ENCODE peak calls at places on chromosomes 11 and 22, in five cellular contexts. W is IMR-90, Y is SK-N-SH, N is GM12878, E is A549. M is an unnamed sample.

GRCh38 chr11:9264381-9265210 is 554 bp downstream of the DENND5A start:
- DNase-seq in W (peak), Y (peak), N (no peak), E (peak), M (no peak)

GRCh38 chr11:60251485-60252207 is 8.7 kb upstream of the MS4A4E start:
- DNase-seq in W (no peak), Y (peak), N (peak), E (no peak), M (peak)

GRCh38 chr11:94297967-94298576 is 6.3 kb upstream of the IZUMO1R start:
- DNase-seq in W (no peak), Y (no peak), N (no peak), E (no peak), M (no peak)

GRCh38 chr22:25447067-25447688 is 117.3 kb upstream of the GRK3 start:
- DNase-seq in W (no peak), Y (no peak), N (no peak), E (no peak), M (peak)

GRCh38 chr11:104148074-104148473 is 15.9 kb downstream of the PDGFD start:
- DNase-seq in W (peak), Y (no peak), N (no peak), E (no peak), M (no peak)

GRCh38 chr11:469684-470667 is 19.9 kb downstream of the PTDSS2 start:
- DNase-seq in W (peak), Y (peak), N (no peak), E (peak), M (no peak)

GRCh38 chr11:103927535-103927934 is 108.9 kb upstream of the DDI1 start:
- DNase-seq in W (peak), Y (peak), N (no peak), E (no peak), M (no peak)

GRCh38 chr11:110147965-110148709 is 54.9 kb downstream of the ZC3H12C start:
- DNase-seq in W (peak), Y (no peak), N (no peak), E (peak), M (no peak)

GRCh38 chr11:114058026-114058706 is 1.3 kb upstream of the ZBTB16 start:
- DNase-seq in W (no peak), Y (no peak), N (no peak), E (no peak), M (no peak)

GRCh38 chr11:45252877-45253276 is 33.3 kb downstream of the SYT13 start:
- DNase-seq in W (no peak), Y (no peak), N (no peak), E (no peak), M (no peak)

GRCh38 chr11:94171693-94172440 is 43.2 kb downstream of the PANX1 start:
- DNase-seq in W (peak), Y (peak), N (no peak), E (peak), M (peak)

GRCh38 chr11:94504689-94505293 is 7.5 kb upstream of the C11orf97 start:
- DNase-seq in W (peak), Y (peak), N (no peak), E (peak), M (peak)

GRCh38 chr11:65611758-65612603 is 2.0 kb downstream of the MAP3K11 start:
- DNase-seq in W (peak), Y (no peak), N (no peak), E (no peak), M (no peak)

GRCh38 chr11:69984457-69985261 is 93.5 kb upstream of the ANO1 start:
- DNase-seq in W (no peak), Y (no peak), N (no peak), E (no peak), M (no peak)

GRCh38 chr11:27933992-27934829 is 173.7 kb downstream of the KIF18A start:
- DNase-seq in W (peak), Y (no peak), N (no peak), E (peak), M (no peak)

GRCh38 chr11:96237759-96238158 is 105.2 kb downstream of the MAML2 start:
- DNase-seq in W (no peak), Y (no peak), N (no peak), E (no peak), M (no peak)

GRCh38 chr11:10542776-10543175 is 1.8 kb upstream of the RNF141 start:
- DNase-seq in W (no peak), Y (no peak), N (no peak), E (no peak), M (no peak)

GRCh38 chr22:23383491-23384450 is 196.3 kb downstream of the IGLL1 start:
- DNase-seq in W (no peak), Y (peak), N (no peak), E (no peak), M (no peak)

GRCh38 chr11:5596611-5597201 is at the start of gene TRIM6:
- DNase-seq in W (peak), Y (no peak), N (no peak), E (peak), M (peak)

GRCh38 chr22:11627798-11628650 is 3900.0 kb upstream of the OR11H1 start:
- DNase-seq in W (no peak), Y (peak), N (no peak), E (no peak), M (no peak)

GRCh38 chr11:7167976-7168740 is 79.4 kb downstream of the RBMXL2 start:
- DNase-seq in W (no peak), Y (no peak), N (no peak), E (no peak), M (no peak)

GRCh38 chr22:46379301-46379930 is 43.9 kb downstream of the TRMU start:
- DNase-seq in W (no peak), Y (no peak), N (no peak), E (no peak), M (no peak)

GRCh38 chr11:67356867-67357561 is 3.7 kb upstream of the POLD4 start:
- DNase-seq in W (peak), Y (peak), N (no peak), E (peak), M (peak)

GRCh38 chr22:29907753-29908515 is 25.0 kb downstream of the MTMR3 start:
- DNase-seq in W (peak), Y (peak), N (no peak), E (peak), M (peak)

GRCh38 chr11:15991174-15991655 is 365.1 kb downstream of the SOX6 start:
- DNase-seq in W (no peak), Y (no peak), N (no peak), E (no peak), M (no peak)

GRCh38 chr11:69700278-69701140 is 3.3 kb downstream of the FGF19 start:
- DNase-seq in W (peak), Y (peak), N (no peak), E (peak), M (peak)

GRCh38 chr11:132106336-132106982 is 736.0 kb downstream of the NTM start:
- DNase-seq in W (peak), Y (no peak), N (no peak), E (no peak), M (no peak)

GRCh38 chr11:126310992-126311310 is 7.1 kb downstream of the DCPS start:
- DNase-seq in W (peak), Y (no peak), N (no peak), E (no peak), M (no peak)

GRCh38 chr11:123161386-123161785 is 33.7 kb downstream of the CLMP start:
- DNase-seq in W (no peak), Y (no peak), N (no peak), E (no peak), M (no peak)

GRCh38 chr11:65362320-65362931 is 7.9 kb downstream of the TIGD3 start:
- DNase-seq in W (no peak), Y (no peak), N (peak), E (no peak), M (no peak)

GRCh38 chr11:15692739-15693138 is 578.0 kb downstream of the INSC start:
- DNase-seq in W (peak), Y (no peak), N (no peak), E (no peak), M (peak)

GRCh38 chr11:74371269-74372039 is 26.8 kb downstream of the PGM2L1 start:
- DNase-seq in W (peak), Y (no peak), N (no peak), E (peak), M (no peak)

GRCh38 chr22:46537946-46538815 is 761 bp upstream of the CELSR1 start:
- DNase-seq in W (peak), Y (peak), N (no peak), E (peak), M (no peak)

GRCh38 chr11:37595845-37596244 is 997.8 kb upstream of the RAG2 start:
- DNase-seq in W (peak), Y (no peak), N (no peak), E (no peak), M (no peak)

DNA sequence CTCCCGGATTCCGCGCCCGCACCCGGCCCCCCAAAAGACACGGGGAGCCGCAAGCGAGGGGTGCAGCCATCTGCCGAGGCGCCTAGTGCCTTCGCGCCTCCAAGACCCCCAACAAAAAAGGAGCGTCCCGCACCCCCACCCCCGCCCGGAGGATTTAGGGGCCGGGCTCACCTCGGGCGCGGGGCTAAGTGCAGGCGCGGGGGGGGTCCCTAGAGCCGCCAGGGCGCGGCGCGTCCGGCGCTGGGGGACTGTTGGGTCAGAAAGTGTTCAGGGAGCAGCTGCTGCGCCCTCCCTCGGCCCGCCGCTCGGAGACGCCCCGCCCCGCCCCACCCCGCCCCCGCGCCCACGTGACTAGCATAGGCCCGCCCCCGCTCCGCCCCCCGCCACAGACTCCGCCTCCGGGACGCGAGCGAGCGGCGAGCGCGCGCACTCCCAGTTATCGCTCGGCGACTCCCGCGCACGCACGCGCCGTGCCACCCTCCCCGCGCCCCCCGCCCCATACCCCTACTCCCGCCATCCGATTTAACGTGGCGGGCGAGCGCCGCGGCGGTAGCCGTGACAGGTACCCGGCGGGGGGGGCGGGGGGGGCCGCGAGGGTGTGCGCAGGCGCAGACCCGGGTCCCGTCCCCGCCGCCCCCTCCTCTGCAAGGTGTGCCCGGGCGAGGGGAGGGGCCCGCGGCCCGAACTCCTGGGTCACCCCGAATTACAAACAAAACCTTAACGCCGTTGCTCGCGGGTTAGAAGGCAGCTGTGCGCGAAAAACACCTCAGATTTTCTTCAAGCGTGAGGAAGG is 56.2 kb downstream of the KCNJ4 start:
- DNase-seq in W (peak), Y (peak), N (no peak), E (no peak), M (peak)
- H3K27ac ChIP-seq in W (peak), Y (peak), N (peak), E (peak), M (peak)

GRCh38 chr11:59102259-59102765 is 4.7 kb upstream of the FAM111B start:
- DNase-seq in W (peak), Y (no peak), N (peak), E (peak), M (peak)
- TF ChIP-seq RCOR1 in W (no peak), Y (no peak), N (no peak), E (no peak), M (no peak)

GRCh38 chr22:45149671-45150070 is 14.1 kb upstream of the NUP50 start:
- DNase-seq in W (peak), Y (no peak), N (no peak), E (no peak), M (no peak)
- H3K27ac ChIP-seq in W (no peak), Y (no peak), N (no peak), E (no peak), M (no peak)

DNA sequence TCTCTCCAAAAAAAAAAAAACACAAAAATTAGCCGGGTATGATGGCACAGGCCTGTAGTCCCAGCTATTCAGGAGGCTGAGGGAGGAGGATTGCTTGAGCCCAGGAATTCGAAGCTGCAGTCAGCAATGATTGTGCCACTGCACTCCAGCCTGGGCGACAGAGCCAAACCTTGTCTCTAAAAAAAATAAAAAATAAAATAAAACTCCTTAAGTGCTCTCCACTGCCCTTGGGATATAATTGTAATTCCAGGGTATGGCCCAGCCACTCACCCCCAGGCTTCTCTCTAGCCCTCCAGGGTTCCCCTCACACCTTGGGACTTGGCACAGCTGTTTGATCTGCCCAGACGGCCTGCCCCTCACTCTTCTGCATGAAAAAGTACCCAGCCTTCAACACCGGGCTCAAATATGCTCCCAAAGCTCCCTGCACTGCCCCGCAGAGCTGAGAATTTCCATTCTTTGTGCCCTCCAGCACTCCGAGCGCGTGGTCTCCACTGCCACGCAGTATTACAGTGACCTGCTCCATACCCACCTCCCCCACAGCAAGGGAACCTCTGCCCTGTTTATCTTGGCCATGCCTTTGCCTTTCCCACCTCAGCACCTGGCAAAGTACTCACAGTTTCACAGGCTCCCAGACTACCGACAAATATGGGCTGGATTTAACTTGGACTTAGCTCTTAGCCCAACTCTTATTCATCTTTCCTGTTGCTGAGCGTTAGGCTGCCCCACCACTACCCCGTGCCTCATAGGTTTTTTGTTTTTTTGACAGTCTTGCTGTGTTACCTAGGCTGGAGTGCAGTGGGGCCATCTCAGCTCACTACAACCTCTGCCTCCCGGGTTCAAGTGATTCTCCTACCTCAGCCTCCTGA is 7.6 kb upstream of the FTH1 start:
- DNase-seq in W (no peak), Y (no peak), N (no peak), E (no peak), M (no peak)
- TF ChIP-seq RCOR1 in W (no peak), Y (no peak), N (no peak), E (no peak), M (no peak)